ENCODE peak calls at places on chromosome 9, in seven cellular contexts. T is stimulated activated CD4-positive, alpha-beta T cell treated with anti-CD3 and anti-CD28 coated beads, Interleukin-15, amount 100 ng/mL, for 48 hours; B is GM19239; M is cardiac fibroblast; J is lung; S is fibroblast of the aortic adventitia; O is iPS-NIHi11. R is an unnamed sample.

GRCh38 chr9:2017459-2018161 is 2.5 kb downstream of the SMARCA2 start:
- DNase-seq in S (peak), M (peak), O (peak), T (peak), B (peak), J (peak), R (peak)

GRCh38 chr9:90970603-90971002 is 169.0 kb downstream of the SYK start:
- DNase-seq in O (no peak), S (no peak), B (no peak), T (no peak), M (no peak), J (no peak), R (no peak)

GRCh38 chr9:121612511-121612998 is 38.9 kb upstream of the DAB2IP start:
- DNase-seq in M (no peak), J (peak), T (no peak), O (no peak), S (no peak), B (no peak), R (no peak)

GRCh38 chr9:110115341-110115820 is 92.6 kb downstream of the C9orf152 start:
- DNase-seq in S (peak), J (no peak), O (no peak), T (no peak), M (peak), B (no peak), R (no peak)

GRCh38 chr9:37338218-37338617 is 84.3 kb upstream of the GRHPR start:
- DNase-seq in O (no peak), S (no peak), M (no peak), T (no peak), B (no peak), J (no peak), R (no peak)

GRCh38 chr9:36074870-36075532 is 38.3 kb downstream of the RECK start:
- DNase-seq in B (no peak), T (no peak), O (peak), J (peak), M (peak), S (peak), R (peak)

GRCh38 chr9:131849391-131849790 is 109.5 kb upstream of the RAPGEF1 start:
- DNase-seq in O (no peak), M (no peak), S (no peak), T (no peak), J (no peak), B (no peak), R (no peak)

GRCh38 chr9:134623408-134624066 is 18.1 kb upstream of the COL5A1 start:
- DNase-seq in B (no peak), M (no peak), O (no peak), T (no peak), S (no peak), J (no peak), R (no peak)

GRCh38 chr9:34337404-34337803 is 8.0 kb downstream of the NUDT2 start:
- DNase-seq in O (no peak), S (no peak), B (no peak), T (no peak), M (no peak), J (no peak), R (no peak)

GRCh38 chr9:20684865-20685696 is 1.0 kb downstream of the FOCAD start:
- DNase-seq in B (no peak), S (peak), T (no peak), M (peak), J (no peak), O (no peak), R (no peak)

GRCh38 chr9:98933890-98934289 is 9.8 kb upstream of the COL15A1 start:
- DNase-seq in S (no peak), O (no peak), B (no peak), T (no peak), M (no peak), J (no peak), R (no peak)

GRCh38 chr9:136882109-136882946 is 4.0 kb upstream of the TRAF2 start:
- DNase-seq in J (peak), S (peak), M (peak), O (peak), T (peak), B (peak), R (peak)

GRCh38 chr9:134243778-134244467 is 79.6 kb upstream of the RNU6ATAC start:
- DNase-seq in S (no peak), O (no peak), T (peak), J (peak), M (no peak), B (peak), R (peak)

GRCh38 chr9:136122425-136123383 is 4.0 kb upstream of the TMEM250 start:
- DNase-seq in M (peak), S (peak), T (peak), J (peak), B (peak), O (peak), R (peak)

R was measured in right atrium auricular region.